ENCODE peak calls at places on chromosomes 6 and 20, in four cellular contexts. U is cardiac septum, A is choroid plexus epithelial cell, Y is heart left ventricle. S is an unnamed sample.

GRCh38 chr6:33490198-33490597 is 35.8 kb downstream of the ZBTB9 start:
- DNase-seq in U (no peak), A (no peak), Y (no peak), S (no peak)

GRCh38 chr20:50753152-50753551 is 21.8 kb downstream of the PARD6B start:
- DNase-seq in U (no peak), A (no peak), Y (no peak), S (no peak)

GRCh38 chr20:52619671-52620070 is 352.5 kb upstream of the TSHZ2 start:
- DNase-seq in U (no peak), A (no peak), Y (no peak), S (no peak)

GRCh38 chr20:10667077-10667401 is 6.8 kb downstream of the JAG1 start:
- DNase-seq in U (no peak), A (no peak), Y (peak; percentile 60), S (no peak)

GRCh38 chr20:44541957-44542356 is 20.1 kb upstream of the SERINC3 start:
- DNase-seq in U (no peak), A (no peak), Y (no peak), S (no peak)

GRCh38 chr20:51979226-51979625 is 176.9 kb upstream of the SALL4 start:
- DNase-seq in U (no peak), A (peak; percentile 75), Y (no peak), S (no peak)

GRCh38 chr6:140566706-140567330 is 1192.4 kb upstream of the CITED2 start:
- DNase-seq in U (no peak), A (peak; percentile 80), Y (no peak), S (no peak)

GRCh38 chr6:741410-742339 is 48.7 kb upstream of the EXOC2 start:
- DNase-seq in U (no peak), A (no peak), Y (no peak), S (no peak)

GRCh38 chr6:116429111-116429510 is 32.1 kb upstream of the CALHM6 start:
- DNase-seq in U (no peak), A (no peak), Y (no peak), S (no peak)

GRCh38 chr6:52576054-52576391 is 837 bp downstream of the TRAM2 start:
- DNase-seq in U (no peak), A (peak; percentile 48), Y (no peak), S (no peak)

GRCh38 chr6:16181429-16182359 is 52.8 kb downstream of the MYLIP start:
- DNase-seq in U (no peak), A (no peak), Y (no peak), S (no peak)

GRCh38 chr6:134267917-134268361 is 50.0 kb downstream of the SGK1 start:
- DNase-seq in U (no peak), A (no peak), Y (peak; percentile 60), S (no peak)

GRCh38 chr6:95768539-95768938 is 191.2 kb downstream of the MANEA start:
- DNase-seq in U (no peak), A (no peak), Y (no peak), S (no peak)

GRCh38 chr6:28597217-28597835 is 71.6 kb downstream of the GPX5 start:
- DNase-seq in U (no peak), A (peak; percentile 72), Y (no peak), S (no peak)

GRCh38 chr20:46746972-46747371 is 37.5 kb downstream of the SLC2A10 start:
- DNase-seq in U (no peak), A (no peak), Y (no peak), S (no peak)

GRCh38 chr6:49606696-49607390 is 29.8 kb downstream of the RHAG start:
- DNase-seq in U (no peak), A (peak; percentile 94), Y (peak; percentile 33), S (no peak)

GRCh38 chr20:51573576-51574243 is 31.2 kb upstream of the NFATC2 start:
- DNase-seq in U (no peak), A (peak; percentile 21), Y (no peak), S (no peak)

GRCh38 chr20:42483694-42484303 is 705.9 kb downstream of the PTPRT start:
- DNase-seq in U (no peak), A (no peak), Y (no peak), S (no peak)

GRCh38 chr6:108622601-108623335 is 62.1 kb downstream of the FOXO3 start:
- DNase-seq in U (no peak), A (peak; percentile 95), Y (peak; percentile 24), S (no peak)

GRCh38 chr20:51373713-51374481 is 168.6 kb downstream of the NFATC2 start:
- DNase-seq in U (peak; percentile 14), A (peak; percentile 66), Y (no peak), S (no peak)

GRCh38 chr6:113694278-113695077 is 162.7 kb upstream of the MARCKS start:
- DNase-seq in U (no peak), A (peak; percentile 33), Y (no peak), S (no peak)

GRCh38 chr6:101689695-101690094 is 296.2 kb downstream of the GRIK2 start:
- DNase-seq in U (no peak), A (no peak), Y (no peak), S (no peak)

GRCh38 chr6:2708456-2708855 is 42.3 kb downstream of the MYLK4 start:
- DNase-seq in U (no peak), A (peak; percentile 76), Y (no peak), S (no peak)

GRCh38 chr6:34338811-34339210 is 53.7 kb downstream of the NUDT3 start:
- DNase-seq in U (no peak), A (no peak), Y (no peak), S (no peak)

GRCh38 chr6:159701413-159701999 is 8.5 kb upstream of the SOD2 start:
- DNase-seq in U (no peak), A (peak; percentile 85), Y (no peak), S (no peak)

GRCh38 chr20:56249244-56249955 is 868 bp downstream of the MC3R start:
- DNase-seq in U (no peak), A (no peak), Y (no peak), S (no peak)

GRCh38 chr20:3677733-3678132 is 4.1 kb downstream of the ADAM33 start:
- DNase-seq in U (no peak), A (peak; percentile 37), Y (no peak), S (no peak)

GRCh38 chr20:34175879-34176278 is 63.8 kb upstream of the EIF2S2 start:
- DNase-seq in U (no peak), A (no peak), Y (no peak), S (no peak)

GRCh38 chr6:52603000-52603795 is 26.3 kb upstream of the TRAM2 start:
- DNase-seq in U (no peak), A (peak; percentile 84), Y (no peak), S (no peak)

GRCh38 chr6:38195113-38195635 is 375.6 kb downstream of the ZFAND3 start:
- DNase-seq in U (no peak), A (no peak), Y (no peak), S (no peak)

GRCh38 chr6:119349041-119349340 is 570 bp downstream of the MAN1A1 start:
- DNase-seq in U (no peak), A (no peak), Y (no peak), S (no peak)

GRCh38 chr6:34696189-34696738 is 303 bp downstream of the ILRUN start:
- DNase-seq in U (no peak), A (peak; percentile 41), Y (no peak), S (no peak)

GRCh38 chr20:21503345-21503744 is 10.5 kb downstream of the NKX2-2 start:
- DNase-seq in U (no peak), A (peak; percentile 28), Y (no peak), S (no peak)

GRCh38 chr20:62743777-62744317 is 35.2 kb downstream of the NTSR1 start:
- DNase-seq in U (peak; percentile 38), A (no peak), Y (no peak), S (no peak)